ENCODE peak calls at places on chromosome 2, in eight cellular contexts. W is ovary; J is IMR-90; A is gastrocnemius medialis; N is tibial artery; D is neural progenitor cell; L is K562; R is CD8-positive, alpha-beta T cell. Z is an unnamed sample. For H3K27me3 and H3K4me1, the result is how much of the 10 kb centered on the place peaks cover.

GRCh38 chr2:223865124-223865523 is 27.7 kb upstream of the AP1S3 start:
- DNase-seq in W (no peak), J (no peak), A (no peak), N (no peak), D (no peak), L (no peak), R (no peak), Z (no peak)

GRCh38 chr2:32748158-32748557 is 120.3 kb downstream of the TTC27 start:
- DNase-seq in W (no peak), J (no peak), A (no peak), N (no peak), D (no peak), L (no peak), R (no peak), Z (peak)

GRCh38 chr2:29455202-29455885 is 340.1 kb downstream of the CLIP4 start:
- DNase-seq in W (no peak), J (no peak), A (no peak), N (no peak), D (no peak), L (no peak), R (no peak), Z (no peak)

GRCh38 chr2:44940053-44940494 is 1.4 kb upstream of the SIX3 start:
- DNase-seq in W (no peak), J (no peak), A (no peak), N (no peak), D (peak), L (no peak), R (no peak), Z (peak)

GRCh38 chr2:624096-624495 is 53.1 kb downstream of the TMEM18 start:
- DNase-seq in W (no peak), J (no peak), A (no peak), N (no peak), D (no peak), L (no peak), R (peak), Z (no peak)

GRCh38 chr2:122927217-122927616 is 1097.9 kb upstream of the CNTNAP5 start:
- DNase-seq in W (no peak), J (no peak), A (no peak), N (no peak), D (peak), L (no peak), R (no peak), Z (peak)

GRCh38 chr2:6401301-6401700 is 464.4 kb downstream of the CMPK2 start:
- DNase-seq in W (no peak), J (peak), A (no peak), N (no peak), D (no peak), L (no peak), R (no peak), Z (no peak)

GRCh38 chr2:39772086-39772811 is 6.8 kb downstream of the THUMPD2 start:
- DNase-seq in W (no peak), J (peak), A (no peak), N (no peak), D (no peak), L (no peak), R (no peak), Z (no peak)

GRCh38 chr2:193276988-193277387 is 1082.3 kb upstream of the TMEFF2 start:
- DNase-seq in W (no peak), J (no peak), A (no peak), N (no peak), D (no peak), L (no peak), R (no peak), Z (no peak)

GRCh38 chr2:237604960-237605359 is 14.4 kb upstream of the RAB17 start:
- DNase-seq in W (no peak), J (peak), A (no peak), N (no peak), D (no peak), L (no peak), R (no peak), Z (no peak)

GRCh38 chr2:129748653-129749052 is 230.8 kb upstream of the RAB6C start:
- DNase-seq in W (no peak), J (no peak), A (no peak), N (no peak), D (peak), L (peak), R (no peak), Z (no peak)

GRCh38 chr2:75130171-75130570 is 69.1 kb downstream of the TACR1 start:
- DNase-seq in W (no peak), J (no peak), A (no peak), N (no peak), D (no peak), L (no peak), R (no peak), Z (no peak)

GRCh38 chr2:168671932-168672331 is 130.5 kb upstream of the NOSTRIN start:
- DNase-seq in W (no peak), J (peak), A (no peak), N (no peak), D (no peak), L (no peak), R (no peak), Z (no peak)

GRCh38 chr2:85539361-85540130 is 578 bp downstream of the MAT2A start:
- DNase-seq in W (peak), J (peak), A (peak), N (peak), D (no peak), L (peak), R (peak), Z (peak)

GRCh38 chr2:88568179-88568578 is 59.1 kb downstream of the EIF2AK3 start:
- DNase-seq in W (no peak), J (no peak), A (no peak), N (no peak), D (no peak), L (no peak), R (no peak), Z (no peak)

GRCh38 chr2:62178741-62179271 is 17.1 kb upstream of the B3GNT2 start:
- DNase-seq in W (no peak), J (peak), A (no peak), N (peak), D (no peak), L (no peak), R (no peak), Z (no peak)

GRCh38 chr2:85744055-85744454 is 9.7 kb upstream of the ATOH8 start:
- DNase-seq in W (no peak), J (no peak), A (no peak), N (no peak), D (no peak), L (no peak), R (no peak), Z (no peak)

GRCh38 chr2:85998071-85998991 is 107.4 kb downstream of the POLR1A start:
- DNase-seq in W (peak), J (peak), A (no peak), N (peak), D (peak), L (no peak), R (no peak), Z (no peak)

GRCh38 chr2:197158138-197158537 is 152.4 kb downstream of the ANKRD44 start:
- DNase-seq in W (no peak), J (no peak), A (no peak), N (no peak), D (no peak), L (no peak), R (no peak), Z (no peak)

GRCh38 chr2:177254433-177255226 is 9.9 kb downstream of the NFE2L2 start:
- DNase-seq in W (no peak), J (peak), A (no peak), N (no peak), D (peak), L (peak), R (no peak), Z (peak)

GRCh38 chr2:231016576-231017249 is 20.6 kb upstream of the C2orf72 start:
- DNase-seq in W (no peak), J (no peak), A (no peak), N (no peak), D (no peak), L (no peak), R (no peak), Z (no peak)

GRCh38 chr2:10332402-10333246 is 29.9 kb downstream of the HPCAL1 start:
- DNase-seq in W (no peak), J (no peak), A (no peak), N (no peak), D (peak), L (peak), R (no peak), Z (no peak)

GRCh38 chr2:73307720-73308119 is 14.4 kb upstream of the EGR4 start:
- DNase-seq in W (no peak), J (no peak), A (no peak), N (no peak), D (no peak), L (no peak), R (no peak), Z (no peak)

GRCh38 chr2:71455011-71455740 is 1.8 kb downstream of the DYSF start:
- DNase-seq in W (no peak), J (no peak), A (peak), N (no peak), D (no peak), L (no peak), R (no peak), Z (no peak)

DNA sequence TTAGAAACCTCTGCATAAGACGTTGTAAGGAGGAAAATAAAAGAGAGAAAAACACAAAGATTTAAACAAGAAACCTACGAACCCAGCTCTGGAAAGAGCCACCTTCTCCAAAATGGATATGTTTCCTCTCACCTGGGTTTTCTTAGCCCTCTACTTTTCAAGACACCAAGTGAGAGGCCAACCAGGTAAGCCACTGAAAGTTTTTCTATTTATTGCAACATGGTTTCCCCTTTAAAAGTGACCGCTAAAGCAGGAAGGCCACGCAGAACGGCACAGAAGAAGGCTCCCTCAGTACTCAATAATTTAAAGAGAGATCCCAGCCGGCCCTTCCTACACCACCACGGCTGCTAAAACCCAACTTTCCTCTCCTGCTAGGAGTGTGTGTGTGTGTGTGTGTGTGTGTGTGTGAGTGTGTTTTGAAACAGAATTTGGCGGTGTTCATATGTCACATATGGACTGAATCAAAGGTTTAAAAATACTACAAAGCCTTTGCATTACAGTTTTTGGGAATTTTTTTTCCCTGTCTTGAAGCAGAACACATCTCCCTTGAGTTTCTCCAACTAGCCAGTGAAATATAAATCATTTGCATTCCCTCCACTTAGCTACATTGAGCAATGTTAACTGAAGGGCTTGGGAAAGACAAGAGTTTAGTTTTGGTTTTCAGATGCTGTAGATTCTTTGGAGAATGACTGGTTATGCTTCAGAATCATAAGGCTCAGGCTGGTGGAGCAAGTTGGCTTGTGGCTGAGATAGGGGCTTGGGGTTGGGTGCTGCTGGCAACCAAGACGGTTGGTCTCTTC is 1.1 kb downstream of the NRP2 start:
- DNase-seq in W (no peak), J (peak), A (no peak), N (no peak), D (no peak), L (no peak), R (no peak), Z (no peak)
- H3K27me3 ChIP-seq in W (under half), J (under half), A (half or more), N (under half), D (half or more), L (under half), R (under half), Z (under half)

GRCh38 chr2:98703738-98704137 is 27.2 kb downstream of the MGAT4A start:
- DNase-seq in W (no peak), J (no peak), A (no peak), N (no peak), D (no peak), L (no peak), R (no peak), Z (no peak)

GRCh38 chr2:98701230-98701629 is 29.7 kb downstream of the MGAT4A start:
- DNase-seq in W (no peak), J (no peak), A (no peak), N (no peak), D (no peak), L (no peak), R (no peak), Z (no peak)

GRCh38 chr2:98702896-98703620 is 27.9 kb downstream of the MGAT4A start:
- DNase-seq in W (no peak), J (no peak), A (no peak), N (no peak), D (no peak), L (no peak), R (no peak), Z (no peak)

GRCh38 chr2:98704499-98705332 is 26.2 kb downstream of the MGAT4A start:
- DNase-seq in W (no peak), J (no peak), A (no peak), N (no peak), D (no peak), L (no peak), R (no peak), Z (no peak)

DNA sequence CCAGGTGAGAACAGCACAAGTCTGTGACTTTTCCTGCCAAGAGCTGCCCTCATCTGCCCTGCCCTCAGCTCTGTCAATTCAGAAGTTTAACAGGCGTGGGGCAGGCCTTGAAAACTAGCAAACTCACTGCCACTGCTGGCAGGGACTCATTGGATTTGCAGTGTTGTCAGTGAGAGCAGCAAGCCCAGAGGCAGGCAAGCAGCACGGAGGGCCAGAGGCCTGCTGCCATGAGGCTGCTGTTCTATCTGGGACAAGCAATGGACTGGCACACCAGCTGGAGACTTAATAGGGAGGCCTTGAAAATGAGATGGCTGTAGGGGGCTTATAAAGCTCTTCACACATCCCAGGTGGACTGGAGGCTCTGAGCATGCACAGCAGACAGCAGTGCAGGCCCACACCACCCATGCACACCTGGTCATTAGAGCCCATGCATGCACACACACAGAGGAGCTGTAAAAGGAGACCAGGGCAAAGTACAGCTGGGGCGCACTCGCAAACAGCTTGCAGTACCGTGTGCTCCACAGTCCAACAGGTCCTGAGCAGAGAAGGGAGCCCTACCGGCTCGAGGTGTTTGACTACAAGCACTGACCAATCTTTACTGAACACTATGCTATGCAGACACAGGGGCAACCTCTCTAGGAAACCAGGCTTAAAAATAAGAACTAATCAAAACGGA is 28.7 kb downstream of the MGAT4A start:
- DNase-seq in W (no peak), J (no peak), A (no peak), N (peak), D (no peak), L (no peak), R (no peak), Z (no peak)
- H3K4me1 ChIP-seq in W (under half), J (under half), A (under half), N (under half), D (under half), L (under half), R (half or more), Z (under half)

GRCh38 chr2:159209341-159210306 is 76.9 kb downstream of the WDSUB1 start:
- DNase-seq in W (no peak), J (no peak), A (no peak), N (no peak), D (no peak), L (no peak), R (peak), Z (no peak)

GRCh38 chr2:159208449-159208848 is 78.1 kb downstream of the WDSUB1 start:
- DNase-seq in W (no peak), J (no peak), A (no peak), N (no peak), D (no peak), L (peak), R (no peak), Z (no peak)

GRCh38 chr2:159213296-159213695 is 73.2 kb downstream of the WDSUB1 start:
- DNase-seq in W (no peak), J (no peak), A (no peak), N (no peak), D (no peak), L (no peak), R (no peak), Z (no peak)

GRCh38 chr2:159214325-159214865 is 72.1 kb downstream of the WDSUB1 start:
- DNase-seq in W (no peak), J (no peak), A (no peak), N (no peak), D (no peak), L (no peak), R (no peak), Z (no peak)

GRCh38 chr2:159211447-159212396 is 74.8 kb downstream of the WDSUB1 start:
- DNase-seq in W (no peak), J (peak), A (no peak), N (no peak), D (peak), L (no peak), R (no peak), Z (no peak)
- H3K27me3 ChIP-seq in W (under half), J (under half), A (under half), N (under half), D (under half), L (half or more), R (under half), Z (under half)

DNA sequence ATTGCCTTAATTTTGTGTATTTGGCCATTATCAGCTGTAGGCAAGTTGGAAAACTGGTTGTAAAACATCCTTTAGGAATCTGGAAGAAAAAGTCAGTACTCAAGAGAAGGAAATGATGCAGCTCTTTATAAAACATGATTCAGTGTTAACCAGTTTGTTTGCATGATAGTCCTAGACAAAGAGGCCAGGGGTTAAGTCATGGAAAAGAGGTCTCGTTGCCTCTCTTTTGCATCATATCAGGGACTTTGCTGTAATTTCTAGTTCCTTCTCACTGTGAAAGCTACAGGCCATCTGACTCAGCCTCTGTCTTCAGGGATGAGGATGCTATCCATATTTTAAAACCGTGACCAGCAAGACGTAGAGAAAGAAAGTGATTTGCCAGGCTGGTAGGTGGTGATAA is 38.0 kb downstream of the NPAS2 start:
- DNase-seq in W (no peak), J (peak), A (no peak), N (no peak), D (no peak), L (no peak), R (no peak), Z (no peak)
- H3K4me1 ChIP-seq in W (under half), J (under half), A (under half), N (under half), D (under half), L (under half), R (under half), Z (under half)

DNA sequence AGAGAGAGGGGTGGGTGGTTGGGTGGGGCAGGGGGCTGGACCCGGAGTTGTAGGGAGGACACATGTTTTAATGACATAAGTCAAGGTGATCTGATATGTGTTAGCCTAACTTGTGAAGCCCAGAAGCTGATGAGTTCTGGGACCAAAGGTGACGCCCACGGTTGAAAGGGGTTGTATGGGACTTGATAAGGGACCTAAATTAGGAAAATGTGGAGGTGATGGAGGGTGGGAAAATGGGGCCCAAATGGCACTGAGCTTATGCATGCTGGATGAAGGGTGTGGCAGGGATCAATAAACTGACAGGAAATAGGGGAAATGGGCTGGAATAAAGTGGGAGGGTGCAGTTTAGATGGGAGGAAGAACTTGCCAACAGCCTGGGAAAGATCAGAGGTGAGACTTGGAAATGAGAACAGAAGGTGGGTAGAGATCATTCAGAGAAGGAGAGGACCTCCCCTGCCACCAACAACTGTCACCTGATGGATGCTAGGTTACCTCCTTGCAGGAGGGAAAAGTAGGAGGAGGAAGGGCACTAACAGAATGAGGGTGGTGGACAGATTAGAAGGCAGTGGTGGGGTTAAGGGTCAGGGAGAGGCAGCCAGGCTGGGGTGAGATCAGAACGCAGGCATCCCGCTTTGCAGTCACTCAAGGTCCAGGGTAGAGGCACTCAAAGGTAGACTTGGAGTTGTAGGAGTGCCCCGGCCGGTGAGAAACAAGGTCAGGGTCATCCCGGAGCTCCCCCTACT is 15.3 kb downstream of the WNT10A start:
- DNase-seq in W (no peak), J (no peak), A (no peak), N (no peak), D (no peak), L (no peak), R (no peak), Z (no peak)
- H3K27me3 ChIP-seq in W (under half), J (half or more), A (half or more), N (under half), D (half or more), L (under half), R (under half), Z (under half)

GRCh38 chr2:182545420-182546167 is 118.8 kb upstream of the PDE1A start:
- DNase-seq in W (no peak), J (no peak), A (no peak), N (no peak), D (no peak), L (no peak), R (no peak), Z (no peak)

GRCh38 chr2:182554950-182555349 is 128.1 kb upstream of the PDE1A start:
- DNase-seq in W (no peak), J (no peak), A (no peak), N (no peak), D (no peak), L (no peak), R (no peak), Z (no peak)

GRCh38 chr2:182548031-182548950 is 121.5 kb upstream of the PDE1A start:
- DNase-seq in W (no peak), J (peak), A (no peak), N (no peak), D (no peak), L (no peak), R (no peak), Z (no peak)

GRCh38 chr2:182553483-182553882 is 126.6 kb upstream of the PDE1A start:
- DNase-seq in W (no peak), J (no peak), A (no peak), N (no peak), D (no peak), L (no peak), R (no peak), Z (no peak)

GRCh38 chr2:182550234-182550633 is 123.4 kb upstream of the PDE1A start:
- DNase-seq in W (no peak), J (no peak), A (no peak), N (no peak), D (no peak), L (no peak), R (no peak), Z (no peak)
- H3K4me1 ChIP-seq in W (under half), J (under half), A (under half), N (under half), D (under half), L (under half), R (under half), Z (under half)

GRCh38 chr2:172106128-172106961 is 3.6 kb upstream of the DLX2 start:
- DNase-seq in W (peak), J (peak), A (no peak), N (no peak), D (peak), L (peak), R (peak), Z (no peak)
- H3K27me3 ChIP-seq in W (under half), J (under half), A (half or more), N (under half), D (half or more), L (under half), R (half or more), Z (under half)